ENCODE peak calls at places on chromosomes 2 and 18, in nine cellular contexts. One of them, this sample, is unnamed.

GRCh38 chr2:216877085-216877484 is 17.2 kb upstream of the TNP1 start:
- DNase-seq in activated CD4-positive, alpha-beta T cell treated with anti-CD3 and anti-CD28 coated beads, Interleukin-2, amount 50 U/mL, for 1 hour: no peak
- DNase-seq in hypothalamus: no peak
- DNase-seq in activated T-cell treated with anti-CD3 and anti-CD28 coated beads for 24 hours: no peak
- DNase-seq in iris pigment epithelial cell: no peak
- DNase-seq in NCI-H1092 treated with DMSO at 0.1 percent for 48 hours: no peak
- DNase-seq in neural crest cell: no peak
- DNase-seq in AG09309: no peak
- DNase-seq in activated CD4-positive, CD25-positive, alpha-beta regulatory T cell: no peak
- DNase-seq in this sample: no peak

GRCh38 chr18:21550510-21550970 is 50.0 kb downstream of the ESCO1 start:
- DNase-seq in activated CD4-positive, CD25-positive, alpha-beta regulatory T cell: no peak
- DNase-seq in AG09309: no peak
- DNase-seq in activated T-cell treated with anti-CD3 and anti-CD28 coated beads for 24 hours: no peak
- DNase-seq in activated CD4-positive, alpha-beta T cell treated with anti-CD3 and anti-CD28 coated beads, Interleukin-2, amount 50 U/mL, for 1 hour: no peak
- DNase-seq in iris pigment epithelial cell: no peak
- DNase-seq in hypothalamus: no peak
- DNase-seq in NCI-H1092 treated with DMSO at 0.1 percent for 48 hours: no peak
- DNase-seq in neural crest cell: no peak
- DNase-seq in this sample: no peak

GRCh38 chr2:21890041-21890440 is 766.3 kb downstream of the TDRD15 start:
- DNase-seq in activated CD4-positive, CD25-positive, alpha-beta regulatory T cell: no peak
- DNase-seq in activated T-cell treated with anti-CD3 and anti-CD28 coated beads for 24 hours: no peak
- DNase-seq in activated CD4-positive, alpha-beta T cell treated with anti-CD3 and anti-CD28 coated beads, Interleukin-2, amount 50 U/mL, for 1 hour: no peak
- DNase-seq in AG09309: no peak
- DNase-seq in neural crest cell: no peak
- DNase-seq in iris pigment epithelial cell: no peak
- DNase-seq in hypothalamus: no peak
- DNase-seq in NCI-H1092 treated with DMSO at 0.1 percent for 48 hours: no peak
- DNase-seq in this sample: no peak

GRCh38 chr18:74840492-74841167 is 243.0 kb downstream of the ZNF407 start:
- DNase-seq in hypothalamus: no peak
- DNase-seq in activated T-cell treated with anti-CD3 and anti-CD28 coated beads for 24 hours: no peak
- DNase-seq in NCI-H1092 treated with DMSO at 0.1 percent for 48 hours: no peak
- DNase-seq in activated CD4-positive, alpha-beta T cell treated with anti-CD3 and anti-CD28 coated beads, Interleukin-2, amount 50 U/mL, for 1 hour: no peak
- DNase-seq in AG09309: peak; percentile 10
- DNase-seq in neural crest cell: no peak
- DNase-seq in activated CD4-positive, CD25-positive, alpha-beta regulatory T cell: no peak
- DNase-seq in iris pigment epithelial cell: peak; percentile 86
- DNase-seq in this sample: no peak

GRCh38 chr18:31203086-31203793 is 40.6 kb upstream of the DSC1 start:
- DNase-seq in activated CD4-positive, alpha-beta T cell treated with anti-CD3 and anti-CD28 coated beads, Interleukin-2, amount 50 U/mL, for 1 hour: no peak
- DNase-seq in activated CD4-positive, CD25-positive, alpha-beta regulatory T cell: no peak
- DNase-seq in hypothalamus: no peak
- DNase-seq in AG09309: no peak
- DNase-seq in NCI-H1092 treated with DMSO at 0.1 percent for 48 hours: no peak
- DNase-seq in iris pigment epithelial cell: no peak
- DNase-seq in activated T-cell treated with anti-CD3 and anti-CD28 coated beads for 24 hours: no peak
- DNase-seq in neural crest cell: no peak
- DNase-seq in this sample: no peak

GRCh38 chr2:120436885-120437603 is 91.1 kb downstream of the INHBB start:
- DNase-seq in hypothalamus: no peak
- DNase-seq in activated CD4-positive, alpha-beta T cell treated with anti-CD3 and anti-CD28 coated beads, Interleukin-2, amount 50 U/mL, for 1 hour: no peak
- DNase-seq in neural crest cell: no peak
- DNase-seq in iris pigment epithelial cell: peak; percentile 31
- DNase-seq in activated CD4-positive, CD25-positive, alpha-beta regulatory T cell: no peak
- DNase-seq in NCI-H1092 treated with DMSO at 0.1 percent for 48 hours: peak; percentile 43
- DNase-seq in AG09309: no peak
- DNase-seq in activated T-cell treated with anti-CD3 and anti-CD28 coated beads for 24 hours: no peak
- DNase-seq in this sample: no peak

GRCh38 chr2:213288913-213289700 is 4.8 kb downstream of the SPAG16 start:
- DNase-seq in activated CD4-positive, CD25-positive, alpha-beta regulatory T cell: no peak
- DNase-seq in activated T-cell treated with anti-CD3 and anti-CD28 coated beads for 24 hours: no peak
- DNase-seq in neural crest cell: no peak
- DNase-seq in NCI-H1092 treated with DMSO at 0.1 percent for 48 hours: no peak
- DNase-seq in AG09309: no peak
- DNase-seq in hypothalamus: no peak
- DNase-seq in activated CD4-positive, alpha-beta T cell treated with anti-CD3 and anti-CD28 coated beads, Interleukin-2, amount 50 U/mL, for 1 hour: no peak
- DNase-seq in iris pigment epithelial cell: peak; percentile 34
- DNase-seq in this sample: no peak

GRCh38 chr2:95113464-95113863 is 8.1 kb downstream of the MRPS5 start:
- DNase-seq in activated CD4-positive, CD25-positive, alpha-beta regulatory T cell: no peak
- DNase-seq in NCI-H1092 treated with DMSO at 0.1 percent for 48 hours: no peak
- DNase-seq in activated T-cell treated with anti-CD3 and anti-CD28 coated beads for 24 hours: no peak
- DNase-seq in hypothalamus: no peak
- DNase-seq in neural crest cell: no peak
- DNase-seq in iris pigment epithelial cell: peak; percentile 25
- DNase-seq in activated CD4-positive, alpha-beta T cell treated with anti-CD3 and anti-CD28 coated beads, Interleukin-2, amount 50 U/mL, for 1 hour: no peak
- DNase-seq in AG09309: no peak
- DNase-seq in this sample: no peak

GRCh38 chr2:79585701-79586428 is 73.0 kb downstream of the CTNNA2 start:
- DNase-seq in NCI-H1092 treated with DMSO at 0.1 percent for 48 hours: no peak
- DNase-seq in activated T-cell treated with anti-CD3 and anti-CD28 coated beads for 24 hours: no peak
- DNase-seq in activated CD4-positive, alpha-beta T cell treated with anti-CD3 and anti-CD28 coated beads, Interleukin-2, amount 50 U/mL, for 1 hour: no peak
- DNase-seq in hypothalamus: no peak
- DNase-seq in activated CD4-positive, CD25-positive, alpha-beta regulatory T cell: no peak
- DNase-seq in iris pigment epithelial cell: peak; percentile 1
- DNase-seq in neural crest cell: no peak
- DNase-seq in AG09309: no peak
- DNase-seq in this sample: no peak

GRCh38 chr18:10374615-10375295 is 79.7 kb upstream of the APCDD1 start:
- DNase-seq in hypothalamus: no peak
- DNase-seq in activated T-cell treated with anti-CD3 and anti-CD28 coated beads for 24 hours: no peak
- DNase-seq in neural crest cell: peak; percentile 18
- DNase-seq in AG09309: no peak
- DNase-seq in activated CD4-positive, CD25-positive, alpha-beta regulatory T cell: no peak
- DNase-seq in iris pigment epithelial cell: no peak
- DNase-seq in activated CD4-positive, alpha-beta T cell treated with anti-CD3 and anti-CD28 coated beads, Interleukin-2, amount 50 U/mL, for 1 hour: no peak
- DNase-seq in NCI-H1092 treated with DMSO at 0.1 percent for 48 hours: no peak
- DNase-seq in this sample: no peak

GRCh38 chr2:179268277-179268935 is 3.8 kb upstream of the SESTD1 start:
- DNase-seq in neural crest cell: no peak
- DNase-seq in hypothalamus: no peak
- DNase-seq in activated CD4-positive, alpha-beta T cell treated with anti-CD3 and anti-CD28 coated beads, Interleukin-2, amount 50 U/mL, for 1 hour: no peak
- DNase-seq in iris pigment epithelial cell: peak; percentile 74
- DNase-seq in AG09309: peak; percentile 33
- DNase-seq in activated T-cell treated with anti-CD3 and anti-CD28 coated beads for 24 hours: no peak
- DNase-seq in activated CD4-positive, CD25-positive, alpha-beta regulatory T cell: no peak
- DNase-seq in NCI-H1092 treated with DMSO at 0.1 percent for 48 hours: no peak
- DNase-seq in this sample: no peak

GRCh38 chr2:238906936-238907716 is 59.2 kb downstream of the TWIST2 start:
- DNase-seq in activated T-cell treated with anti-CD3 and anti-CD28 coated beads for 24 hours: no peak
- DNase-seq in NCI-H1092 treated with DMSO at 0.1 percent for 48 hours: no peak
- DNase-seq in neural crest cell: no peak
- DNase-seq in hypothalamus: no peak
- DNase-seq in activated CD4-positive, CD25-positive, alpha-beta regulatory T cell: no peak
- DNase-seq in activated CD4-positive, alpha-beta T cell treated with anti-CD3 and anti-CD28 coated beads, Interleukin-2, amount 50 U/mL, for 1 hour: no peak
- DNase-seq in AG09309: no peak
- DNase-seq in iris pigment epithelial cell: no peak
- DNase-seq in this sample: no peak

GRCh38 chr18:43181711-43182110 is 66.2 kb upstream of the RIT2 start:
- DNase-seq in activated CD4-positive, alpha-beta T cell treated with anti-CD3 and anti-CD28 coated beads, Interleukin-2, amount 50 U/mL, for 1 hour: no peak
- DNase-seq in NCI-H1092 treated with DMSO at 0.1 percent for 48 hours: no peak
- DNase-seq in AG09309: no peak
- DNase-seq in hypothalamus: no peak
- DNase-seq in iris pigment epithelial cell: no peak
- DNase-seq in neural crest cell: no peak
- DNase-seq in activated CD4-positive, CD25-positive, alpha-beta regulatory T cell: no peak
- DNase-seq in activated T-cell treated with anti-CD3 and anti-CD28 coated beads for 24 hours: no peak
- DNase-seq in this sample: no peak

This sample was measured in naive thymus-derived CD4-positive, alpha-beta T cell.